ENCODE peak calls at places on chromosomes 13 and 19, in seven cellular contexts. One of them, this sample, is unnamed.
A peak's percentile ranks its signal among the peaks of the same experiment; 100 is the strongest.

GRCh38 chr13:112783135-112783945 is 93.5 kb downstream of the ATP11A start:
- DNase-seq in neuronal stem cell: no peak
- DNase-seq in trophoblast cell: no peak
- DNase-seq in H9: no peak
- DNase-seq in IMR-90: peak; percentile 90
- DNase-seq in mesendoderm: no peak
- DNase-seq in H1: no peak
- DNase-seq in this sample: peak; percentile 40

GRCh38 chr13:57136093-57136492 is 4.6 kb upstream of the PRR20A start:
- DNase-seq in IMR-90: no peak
- DNase-seq in mesendoderm: no peak
- DNase-seq in trophoblast cell: no peak
- DNase-seq in H9: no peak
- DNase-seq in H1: no peak
- DNase-seq in neuronal stem cell: no peak
- DNase-seq in this sample: no peak

GRCh38 chr13:112442483-112443090 is 66.4 kb downstream of the SPACA7 start:
- DNase-seq in H9: peak; percentile 49
- DNase-seq in neuronal stem cell: peak; percentile 21
- DNase-seq in H1: no peak
- DNase-seq in mesendoderm: peak; percentile 16
- DNase-seq in IMR-90: peak; percentile 5
- DNase-seq in trophoblast cell: no peak
- DNase-seq in this sample: no peak

GRCh38 chr19:14031719-14032480 is at the start of gene IL27RA:
- DNase-seq in H1: peak; percentile 31
- DNase-seq in trophoblast cell: peak; percentile 52
- DNase-seq in neuronal stem cell: peak; percentile 54
- DNase-seq in H9: peak; percentile 77
- DNase-seq in mesendoderm: peak; percentile 63
- DNase-seq in IMR-90: peak; percentile 31
- DNase-seq in this sample: peak; percentile 70

GRCh38 chr19:14375055-14375581 is 6.1 kb upstream of the ADGRE5 start:
- DNase-seq in trophoblast cell: no peak
- DNase-seq in mesendoderm: no peak
- DNase-seq in H1: no peak
- DNase-seq in H9: no peak
- DNase-seq in IMR-90: no peak
- DNase-seq in neuronal stem cell: no peak
- DNase-seq in this sample: no peak

GRCh38 chr13:37136187-37136586 is 30.7 kb upstream of the CSNK1A1L start:
- DNase-seq in H1: no peak
- DNase-seq in neuronal stem cell: no peak
- DNase-seq in H9: no peak
- DNase-seq in trophoblast cell: peak; percentile 52
- DNase-seq in mesendoderm: no peak
- DNase-seq in IMR-90: peak; percentile 17
- DNase-seq in this sample: peak; percentile 20

GRCh38 chr19:50036905-50037304 is 11.1 kb downstream of the ZNF473 start:
- DNase-seq in mesendoderm: no peak
- DNase-seq in trophoblast cell: no peak
- DNase-seq in H9: no peak
- DNase-seq in IMR-90: no peak
- DNase-seq in neuronal stem cell: no peak
- DNase-seq in H1: no peak
- DNase-seq in this sample: no peak

GRCh38 chr13:43316997-43317396 is 293.6 kb downstream of the DNAJC15 start:
- DNase-seq in mesendoderm: peak; percentile 12
- DNase-seq in IMR-90: peak; percentile 67
- DNase-seq in trophoblast cell: peak; percentile 22
- DNase-seq in H1: no peak
- DNase-seq in neuronal stem cell: no peak
- DNase-seq in H9: no peak
- DNase-seq in this sample: peak; percentile 50

GRCh38 chr13:93577105-93577504 is 350.5 kb downstream of the GPC6 start:
- DNase-seq in trophoblast cell: no peak
- DNase-seq in mesendoderm: no peak
- DNase-seq in H1: no peak
- DNase-seq in neuronal stem cell: no peak
- DNase-seq in H9: no peak
- DNase-seq in IMR-90: no peak
- DNase-seq in this sample: no peak

GRCh38 chr19:2695288-2695866 is 7.1 kb downstream of the GNG7 start:
- DNase-seq in H9: no peak
- DNase-seq in mesendoderm: no peak
- DNase-seq in IMR-90: no peak
- DNase-seq in H1: no peak
- DNase-seq in neuronal stem cell: no peak
- DNase-seq in trophoblast cell: no peak
- DNase-seq in this sample: no peak

GRCh38 chr13:31160857-31161582 is 684 bp downstream of the HSPH1 start:
- DNase-seq in trophoblast cell: peak; percentile 82
- DNase-seq in H9: no peak
- DNase-seq in IMR-90: peak; percentile 75
- DNase-seq in H1: no peak
- DNase-seq in neuronal stem cell: peak; percentile 36
- DNase-seq in mesendoderm: peak; percentile 60
- DNase-seq in this sample: peak; percentile 85

GRCh38 chr13:103694033-103694432 is 627.8 kb upstream of the SLC10A2 start:
- DNase-seq in trophoblast cell: no peak
- DNase-seq in mesendoderm: peak; percentile 22
- DNase-seq in neuronal stem cell: no peak
- DNase-seq in H1: peak; percentile 2
- DNase-seq in IMR-90: no peak
- DNase-seq in H9: peak; percentile 31
- DNase-seq in this sample: no peak

GRCh38 chr13:54226866-54227265 is 1198.3 kb downstream of the OLFM4 start:
- DNase-seq in H1: no peak
- DNase-seq in neuronal stem cell: no peak
- DNase-seq in trophoblast cell: peak; percentile 37
- DNase-seq in H9: no peak
- DNase-seq in IMR-90: no peak
- DNase-seq in mesendoderm: peak; percentile 8
- DNase-seq in this sample: no peak

GRCh38 chr13:110479648-110480047 is 81.9 kb downstream of the RAB20 start:
- DNase-seq in neuronal stem cell: no peak
- DNase-seq in trophoblast cell: no peak
- DNase-seq in IMR-90: no peak
- DNase-seq in H9: no peak
- DNase-seq in H1: no peak
- DNase-seq in mesendoderm: no peak
- DNase-seq in this sample: no peak

GRCh38 chr13:30108216-30108912 is 199.0 kb downstream of the KATNAL1 start:
- DNase-seq in mesendoderm: no peak
- DNase-seq in trophoblast cell: no peak
- DNase-seq in neuronal stem cell: no peak
- DNase-seq in H1: no peak
- DNase-seq in IMR-90: no peak
- DNase-seq in H9: no peak
- DNase-seq in this sample: no peak

GRCh38 chr19:46040952-46041500 is at the start of gene IGFL4:
- DNase-seq in H1: no peak
- DNase-seq in trophoblast cell: no peak
- DNase-seq in IMR-90: no peak
- DNase-seq in H9: no peak
- DNase-seq in neuronal stem cell: no peak
- DNase-seq in mesendoderm: no peak
- DNase-seq in this sample: no peak

GRCh38 chr13:35139591-35139990 is 197.5 kb downstream of the NBEA start:
- DNase-seq in neuronal stem cell: no peak
- DNase-seq in H1: no peak
- DNase-seq in H9: no peak
- DNase-seq in trophoblast cell: no peak
- DNase-seq in IMR-90: peak; percentile 31
- DNase-seq in mesendoderm: no peak
- DNase-seq in this sample: peak; percentile 62

GRCh38 chr13:50991624-50992610 is 82.3 kb downstream of the RNASEH2B start:
- DNase-seq in mesendoderm: no peak
- DNase-seq in IMR-90: no peak
- DNase-seq in H9: no peak
- DNase-seq in neuronal stem cell: no peak
- DNase-seq in trophoblast cell: no peak
- DNase-seq in H1: no peak
- DNase-seq in this sample: peak; percentile 29

GRCh38 chr13:77328819-77329132 is 1.9 kb upstream of the MYCBP2 start:
- DNase-seq in IMR-90: no peak
- DNase-seq in neuronal stem cell: no peak
- DNase-seq in mesendoderm: no peak
- DNase-seq in H1: no peak
- DNase-seq in trophoblast cell: no peak
- DNase-seq in H9: no peak
- DNase-seq in this sample: no peak

GRCh38 chr19:2783781-2784145 is 690 bp upstream of the SGTA start:
- DNase-seq in trophoblast cell: peak; percentile 3
- DNase-seq in IMR-90: no peak
- DNase-seq in mesendoderm: no peak
- DNase-seq in H9: no peak
- DNase-seq in H1: no peak
- DNase-seq in neuronal stem cell: no peak
- DNase-seq in this sample: no peak

GRCh38 chr19:49442354-49442753 is 1.0 kb upstream of the SLC17A7 start:
- DNase-seq in IMR-90: no peak
- DNase-seq in H9: no peak
- DNase-seq in trophoblast cell: no peak
- DNase-seq in H1: no peak
- DNase-seq in mesendoderm: no peak
- DNase-seq in neuronal stem cell: no peak
- DNase-seq in this sample: no peak

GRCh38 chr19:48378194-48378570 is 13.2 kb downstream of the KDELR1 start:
- DNase-seq in trophoblast cell: no peak
- DNase-seq in H9: no peak
- DNase-seq in H1: no peak
- DNase-seq in neuronal stem cell: no peak
- DNase-seq in mesendoderm: no peak
- DNase-seq in IMR-90: no peak
- DNase-seq in this sample: no peak

GRCh38 chr19:48371367-48371766 is 7.2 kb downstream of the SYNGR4 start:
- DNase-seq in IMR-90: no peak
- DNase-seq in H9: no peak
- DNase-seq in mesendoderm: no peak
- DNase-seq in trophoblast cell: no peak
- DNase-seq in H1: no peak
- DNase-seq in neuronal stem cell: no peak
- DNase-seq in this sample: no peak

GRCh38 chr19:48372904-48373303 is 8.7 kb downstream of the SYNGR4 start:
- DNase-seq in H1: no peak
- DNase-seq in mesendoderm: no peak
- DNase-seq in IMR-90: no peak
- DNase-seq in neuronal stem cell: no peak
- DNase-seq in trophoblast cell: no peak
- DNase-seq in H9: no peak
- DNase-seq in this sample: no peak

GRCh38 chr19:48370955-48371354 is 6.8 kb downstream of the SYNGR4 start:
- DNase-seq in neuronal stem cell: no peak
- DNase-seq in trophoblast cell: peak; percentile 68
- DNase-seq in H9: no peak
- DNase-seq in H1: no peak
- DNase-seq in IMR-90: no peak
- DNase-seq in mesendoderm: no peak
- DNase-seq in this sample: no peak

GRCh38 chr19:48373567-48373966 is 9.4 kb downstream of the SYNGR4 start:
- DNase-seq in H9: no peak
- DNase-seq in mesendoderm: no peak
- DNase-seq in H1: no peak
- DNase-seq in trophoblast cell: no peak
- DNase-seq in neuronal stem cell: no peak
- DNase-seq in IMR-90: no peak
- DNase-seq in this sample: no peak
- H3K18ac ChIP-seq in H9: no peak overlapping the region
- H3K18ac ChIP-seq in mesendoderm: no peak overlapping the region
- H3K18ac ChIP-seq in H1: no peak overlapping the region
- H3K18ac ChIP-seq in trophoblast cell: no peak overlapping the region
- H3K18ac ChIP-seq in neuronal stem cell: peak overlapping the region; percentile 59
- H3K18ac ChIP-seq in IMR-90: no peak overlapping the region
- H3K18ac ChIP-seq in this sample: no peak overlapping the region

GRCh38 chr19:16945364-16945714 is 56.5 kb downstream of the F2RL3 start:
- DNase-seq in H9: no peak
- DNase-seq in mesendoderm: no peak
- DNase-seq in neuronal stem cell: no peak
- DNase-seq in trophoblast cell: no peak
- DNase-seq in IMR-90: no peak
- DNase-seq in H1: no peak
- DNase-seq in this sample: no peak

GRCh38 chr19:16944626-16945363 is 56.0 kb downstream of the F2RL3 start:
- DNase-seq in mesendoderm: peak; percentile 21
- DNase-seq in IMR-90: no peak
- DNase-seq in neuronal stem cell: no peak
- DNase-seq in H9: no peak
- DNase-seq in trophoblast cell: no peak
- DNase-seq in H1: no peak
- DNase-seq in this sample: no peak

GRCh38 chr19:16945762-16946465 is 57.1 kb downstream of the F2RL3 start:
- DNase-seq in H1: no peak
- DNase-seq in mesendoderm: no peak
- DNase-seq in IMR-90: no peak
- DNase-seq in trophoblast cell: no peak
- DNase-seq in H9: no peak
- DNase-seq in neuronal stem cell: no peak
- DNase-seq in this sample: no peak

GRCh38 chr19:16949496-16950023 is 60.8 kb downstream of the F2RL3 start:
- DNase-seq in IMR-90: no peak
- DNase-seq in mesendoderm: no peak
- DNase-seq in neuronal stem cell: no peak
- DNase-seq in H9: no peak
- DNase-seq in H1: no peak
- DNase-seq in trophoblast cell: no peak
- DNase-seq in this sample: no peak

GRCh38 chr19:16946951-16947940 is 58.4 kb downstream of the F2RL3 start:
- DNase-seq in H9: no peak
- DNase-seq in H1: no peak
- DNase-seq in trophoblast cell: no peak
- DNase-seq in IMR-90: no peak
- DNase-seq in neuronal stem cell: no peak
- DNase-seq in mesendoderm: no peak
- DNase-seq in this sample: no peak
- H3K18ac ChIP-seq in H9: no peak overlapping the region
- H3K18ac ChIP-seq in H1: no peak overlapping the region
- H3K18ac ChIP-seq in trophoblast cell: no peak overlapping the region
- H3K18ac ChIP-seq in IMR-90: no peak overlapping the region
- H3K18ac ChIP-seq in neuronal stem cell: no peak overlapping the region
- H3K18ac ChIP-seq in mesendoderm: no peak overlapping the region
- H3K18ac ChIP-seq in this sample: no peak overlapping the region

GRCh38 chr19:39737929-39738328 is at the start of gene CLC:
- DNase-seq in neuronal stem cell: no peak
- DNase-seq in H9: no peak
- DNase-seq in H1: no peak
- DNase-seq in trophoblast cell: no peak
- DNase-seq in IMR-90: no peak
- DNase-seq in mesendoderm: no peak
- DNase-seq in this sample: no peak
- H3K18ac ChIP-seq in neuronal stem cell: no peak within 1 kb of the TSS
- H3K18ac ChIP-seq in H9: no peak within 1 kb of the TSS
- H3K18ac ChIP-seq in H1: no peak within 1 kb of the TSS
- H3K18ac ChIP-seq in trophoblast cell: no peak within 1 kb of the TSS
- H3K18ac ChIP-seq in IMR-90: no peak within 1 kb of the TSS
- H3K18ac ChIP-seq in mesendoderm: no peak within 1 kb of the TSS
- H3K18ac ChIP-seq in this sample: no peak within 1 kb of the TSS

DNA sequence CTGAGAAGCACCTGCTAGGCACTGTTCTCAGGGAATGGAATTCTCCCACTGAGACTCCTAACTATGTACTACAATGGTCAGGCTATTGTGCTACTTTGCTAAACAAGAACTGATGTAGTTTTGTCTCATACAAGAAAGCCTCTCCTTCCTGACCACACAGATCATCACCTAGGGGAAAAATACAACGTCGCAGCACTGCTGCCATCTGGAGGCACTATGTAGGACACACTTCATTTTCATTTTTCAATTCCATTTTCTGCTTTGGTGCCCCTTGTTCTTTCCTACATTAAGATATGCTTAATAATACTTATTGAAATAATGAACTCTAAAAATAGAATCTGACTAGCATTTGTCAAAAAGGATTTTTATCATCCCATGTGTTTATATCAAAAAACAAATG is 21.1 kb downstream of the PROSER1 start:
- DNase-seq in trophoblast cell: peak; percentile 63
- DNase-seq in mesendoderm: peak; percentile 48
- DNase-seq in IMR-90: peak; percentile 8
- DNase-seq in neuronal stem cell: peak; percentile 42
- DNase-seq in H9: no peak
- DNase-seq in H1: no peak
- DNase-seq in this sample: peak; percentile 30
- H3K18ac ChIP-seq in trophoblast cell: no peak overlapping the region
- H3K18ac ChIP-seq in mesendoderm: no peak overlapping the region
- H3K18ac ChIP-seq in IMR-90: no peak overlapping the region
- H3K18ac ChIP-seq in neuronal stem cell: no peak overlapping the region
- H3K18ac ChIP-seq in H9: no peak overlapping the region
- H3K18ac ChIP-seq in H1: no peak overlapping the region
- H3K18ac ChIP-seq in this sample: no peak overlapping the region

This sample was measured in mesenchymal stem cell.